ENCODE peak calls at places on chromosomes 11 and 22, in nine cellular contexts. P is right atrium auricular region; N is colonic mucosa; C is cardiac muscle cell; I is lower lobe of right lung; V is CD4-positive, CD25-positive, alpha-beta regulatory T cell; M is lung; A is CD8-positive, alpha-beta T cell; L is uterus. Q is an unnamed sample. For H3K4me1, the result is how much of the 10 kb centered on the place peaks cover.

GRCh38 chr11:128915148-128915519 is 24.0 kb downstream of the KCNJ5 start:
- DNase-seq in P (no peak), N (no peak), C (no peak), I (no peak), V (no peak), M (no peak), A (no peak), L (no peak), Q (no peak)

GRCh38 chr11:17703951-17704350 is 15.4 kb upstream of the MYOD1 start:
- DNase-seq in P (no peak), N (no peak), C (peak), I (no peak), V (peak), M (no peak), A (no peak), L (no peak), Q (no peak)

GRCh38 chr22:30044369-30044768 is 35.9 kb upstream of the HORMAD2 start:
- DNase-seq in P (peak), N (peak), C (peak), I (no peak), V (peak), M (peak), A (no peak), L (no peak), Q (no peak)

GRCh38 chr11:18310800-18311340 is 11.1 kb downstream of the HPS5 start:
- DNase-seq in P (no peak), N (no peak), C (peak), I (no peak), V (no peak), M (no peak), A (no peak), L (no peak), Q (no peak)

GRCh38 chr11:19952101-19952605 is 208.1 kb downstream of the DBX1 start:
- DNase-seq in P (no peak), N (no peak), C (no peak), I (no peak), V (no peak), M (no peak), A (no peak), L (no peak), Q (no peak)

GRCh38 chr11:112128483-112129121 is 35.3 kb downstream of the IL18 start:
- DNase-seq in P (no peak), N (peak), C (peak), I (no peak), V (no peak), M (no peak), A (no peak), L (peak), Q (no peak)

GRCh38 chr11:40683010-40683409 is 776.4 kb downstream of the LRRC4C start:
- DNase-seq in P (no peak), N (no peak), C (no peak), I (no peak), V (no peak), M (no peak), A (no peak), L (no peak), Q (no peak)

GRCh38 chr11:45885274-45885920 is at the start of gene MAPK8IP1:
- DNase-seq in P (no peak), N (peak), C (peak), I (peak), V (peak), M (peak), A (peak), L (peak), Q (peak)

GRCh38 chr11:35142481-35143207 is 3.7 kb downstream of the CD44 start:
- DNase-seq in P (no peak), N (peak), C (peak), I (no peak), V (peak), M (no peak), A (no peak), L (no peak), Q (no peak)

GRCh38 chr11:94770563-94771120 is 2.5 kb downstream of the AMOTL1 start:
- DNase-seq in P (no peak), N (no peak), C (no peak), I (no peak), V (no peak), M (no peak), A (no peak), L (no peak), Q (no peak)

GRCh38 chr11:844693-845644 is 2.3 kb downstream of the TSPAN4 start:
- DNase-seq in P (peak), N (peak), C (peak), I (peak), V (no peak), M (peak), A (no peak), L (peak), Q (peak)

GRCh38 chr22:24430431-24431308 is 3.3 kb downstream of the ADORA2A start:
- DNase-seq in P (no peak), N (no peak), C (no peak), I (no peak), V (no peak), M (no peak), A (no peak), L (no peak), Q (no peak)

GRCh38 chr11:36974771-36975170 is 376.7 kb upstream of the RAG2 start:
- DNase-seq in P (no peak), N (no peak), C (no peak), I (no peak), V (no peak), M (no peak), A (no peak), L (no peak), Q (no peak)

GRCh38 chr11:16097543-16097942 is 258.8 kb downstream of the SOX6 start:
- DNase-seq in P (no peak), N (peak), C (no peak), I (no peak), V (no peak), M (no peak), A (no peak), L (no peak), Q (no peak)

GRCh38 chr22:24008022-24008283 is 2.7 kb upstream of the GSTT4 start:
- DNase-seq in P (no peak), N (no peak), C (no peak), I (no peak), V (no peak), M (no peak), A (no peak), L (no peak), Q (no peak)

GRCh38 chr22:23829845-23830372 is 8.9 kb downstream of the DERL3 start:
- DNase-seq in P (no peak), N (no peak), C (peak), I (no peak), V (no peak), M (no peak), A (no peak), L (no peak), Q (no peak)

GRCh38 chr22:19106886-19107729 is 15.1 kb downstream of the DGCR2 start:
- DNase-seq in P (no peak), N (no peak), C (no peak), I (no peak), V (no peak), M (no peak), A (no peak), L (no peak), Q (no peak)

GRCh38 chr22:39144101-39144815 is 8.2 kb downstream of the CBX7 start:
- DNase-seq in P (no peak), N (peak), C (peak), I (peak), V (peak), M (no peak), A (peak), L (peak), Q (peak)

GRCh38 chr11:94897330-94897768 is 76.0 kb downstream of the CWC15 start:
- DNase-seq in P (peak), N (peak), C (peak), I (no peak), V (peak), M (peak), A (no peak), L (peak), Q (peak)

GRCh38 chr11:26976389-26976788 is 17.5 kb upstream of the FIBIN start:
- DNase-seq in P (no peak), N (no peak), C (peak), I (no peak), V (no peak), M (no peak), A (no peak), L (no peak), Q (no peak)

GRCh38 chr11:118915941-118916841 is 9.5 kb downstream of the BCL9L start:
- DNase-seq in P (no peak), N (no peak), C (no peak), I (no peak), V (no peak), M (no peak), A (no peak), L (no peak), Q (no peak)

GRCh38 chr11:3104961-3105790 is 48.0 kb upstream of the CARS1 start:
- DNase-seq in P (peak), N (peak), C (no peak), I (peak), V (no peak), M (no peak), A (peak), L (no peak), Q (no peak)

GRCh38 chr22:47550524-47551437 is 788.3 kb downstream of the TBC1D22A start:
- DNase-seq in P (peak), N (no peak), C (no peak), I (no peak), V (no peak), M (no peak), A (peak), L (no peak), Q (no peak)

GRCh38 chr11:86673872-86674750 is 1.7 kb upstream of the ME3 start:
- DNase-seq in P (no peak), N (no peak), C (no peak), I (no peak), V (no peak), M (no peak), A (no peak), L (no peak), Q (no peak)

GRCh38 chr22:23763579-23764331 is 965 bp downstream of the C22orf15 start:
- DNase-seq in P (no peak), N (no peak), C (no peak), I (peak), V (peak), M (no peak), A (peak), L (no peak), Q (peak)

GRCh38 chr11:16215352-16215751 is 141.0 kb downstream of the SOX6 start:
- DNase-seq in P (no peak), N (no peak), C (no peak), I (no peak), V (no peak), M (no peak), A (no peak), L (no peak), Q (no peak)

GRCh38 chr11:47502767-47503166 is 50.2 kb downstream of the CELF1 start:
- DNase-seq in P (no peak), N (no peak), C (no peak), I (no peak), V (no peak), M (no peak), A (no peak), L (no peak), Q (no peak)
- H3K4me1 ChIP-seq in P (under half), N (under half), C (under half), I (half or more), V (under half), M (under half), A (under half), L (under half), Q (under half)

GRCh38 chr11:120212259-120212888 is 1.5 kb downstream of the OAF start:
- DNase-seq in P (no peak), N (no peak), C (no peak), I (no peak), V (no peak), M (no peak), A (no peak), L (no peak), Q (no peak)
- H3K4me1 ChIP-seq in P (under half), N (under half), C (under half), I (under half), V (under half), M (under half), A (under half), L (under half), Q (under half)

GRCh38 chr11:63537293-63538101 is 889 bp downstream of the PLAAT4 start:
- DNase-seq in P (peak), N (no peak), C (peak), I (no peak), V (no peak), M (peak), A (peak), L (peak), Q (peak)
- H3K4me1 ChIP-seq in P (under half), N (under half), C (under half), I (under half), V (half or more), M (under half), A (half or more), L (under half), Q (under half)

GRCh38 chr11:132056689-132057088 is 686.3 kb downstream of the NTM start:
- DNase-seq in P (peak), N (no peak), C (peak), I (no peak), V (no peak), M (no peak), A (no peak), L (no peak), Q (peak)
- H3K4me1 ChIP-seq in P (under half), N (under half), C (under half), I (under half), V (under half), M (under half), A (under half), L (under half), Q (under half)

GRCh38 chr11:120827820-120828219 is 196.1 kb upstream of the TBCEL start:
- DNase-seq in P (no peak), N (no peak), C (no peak), I (no peak), V (no peak), M (no peak), A (no peak), L (no peak), Q (no peak)
- H3K4me1 ChIP-seq in P (under half), N (under half), C (under half), I (under half), V (under half), M (under half), A (under half), L (under half), Q (under half)

GRCh38 chr11:64767344-64768299 is 7.8 kb upstream of the PYGM start:
- DNase-seq in P (peak), N (peak), C (peak), I (peak), V (peak), M (peak), A (peak), L (no peak), Q (peak)

GRCh38 chr11:64765841-64766682 is 6.3 kb upstream of the PYGM start:
- DNase-seq in P (no peak), N (no peak), C (no peak), I (no peak), V (no peak), M (no peak), A (no peak), L (no peak), Q (no peak)

GRCh38 chr11:64765291-64765803 is 5.6 kb upstream of the PYGM start:
- DNase-seq in P (no peak), N (no peak), C (no peak), I (no peak), V (no peak), M (no peak), A (no peak), L (no peak), Q (no peak)

GRCh38 chr11:64768300-64768694 is 8.5 kb upstream of the PYGM start:
- DNase-seq in P (no peak), N (no peak), C (no peak), I (no peak), V (no peak), M (no peak), A (no peak), L (no peak), Q (no peak)

DNA sequence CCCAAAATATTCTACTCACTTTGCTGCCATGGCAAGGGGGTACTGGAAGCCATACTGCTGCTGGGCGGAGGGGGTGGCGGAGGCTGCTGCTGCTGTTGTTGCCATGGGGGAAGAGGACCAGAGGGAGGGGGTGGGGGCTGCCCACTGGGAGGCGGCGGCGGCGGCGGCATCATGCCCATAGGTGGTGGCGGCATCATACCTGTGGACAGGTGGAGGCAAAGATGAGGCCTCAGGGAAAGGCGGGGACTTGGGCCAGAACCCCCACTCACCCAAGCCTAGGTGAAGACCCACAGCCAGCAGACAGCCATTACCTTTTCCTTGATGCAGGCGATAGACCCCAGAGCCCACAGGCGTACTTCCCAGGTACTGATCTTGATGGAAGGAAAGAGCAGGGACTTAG is 7.1 kb upstream of the PYGM start:
- DNase-seq in P (no peak), N (no peak), C (no peak), I (no peak), V (no peak), M (no peak), A (no peak), L (no peak), Q (no peak)
- H3K4me1 ChIP-seq in P (under half), N (under half), C (under half), I (under half), V (half or more), M (under half), A (half or more), L (under half), Q (half or more)

GRCh38 chr22:20549232-20549841 is 41.9 kb downstream of the MED15 start:
- DNase-seq in P (no peak), N (no peak), C (peak), I (peak), V (peak), M (no peak), A (peak), L (peak), Q (peak)
- H3K4me1 ChIP-seq in P (under half), N (under half), C (under half), I (half or more), V (half or more), M (under half), A (half or more), L (under half), Q (under half)

Q was measured in DND-41.